ENCODE peak calls at places on chromosomes 13 and 19, in ten cellular contexts. One of them, this sample, is unnamed. For H3K9me3, the result is how much of the 10 kb centered on the place peaks cover.

GRCh38 chr13:43766766-43767165 is 20.0 kb downstream of the ENOX1 start:
- DNase-seq in left lung: no peak
- DNase-seq in pancreas: no peak
- DNase-seq in mucosa of descending colon: no peak
- DNase-seq in upper lobe of left lung: no peak
- DNase-seq in breast epithelium: no peak
- DNase-seq in lower lobe of right lung: no peak
- DNase-seq in body of pancreas: no peak
- DNase-seq in hepatocyte: no peak
- DNase-seq in astrocyte: no peak
- DNase-seq in this sample: no peak

GRCh38 chr19:9836021-9836420 is 903 bp downstream of the PIN1 start:
- DNase-seq in mucosa of descending colon: no peak
- DNase-seq in breast epithelium: no peak
- DNase-seq in pancreas: no peak
- DNase-seq in upper lobe of left lung: no peak
- DNase-seq in body of pancreas: no peak
- DNase-seq in left lung: no peak
- DNase-seq in astrocyte: no peak
- DNase-seq in hepatocyte: no peak
- DNase-seq in lower lobe of right lung: no peak
- DNase-seq in this sample: no peak

GRCh38 chr19:18349524-18350128 is 9.2 kb downstream of the PGPEP1 start:
- DNase-seq in mucosa of descending colon: peak
- DNase-seq in astrocyte: no peak
- DNase-seq in body of pancreas: peak
- DNase-seq in hepatocyte: peak
- DNase-seq in lower lobe of right lung: peak
- DNase-seq in upper lobe of left lung: no peak
- DNase-seq in left lung: peak
- DNase-seq in pancreas: peak
- DNase-seq in breast epithelium: peak
- DNase-seq in this sample: peak

GRCh38 chr19:18613589-18614234 is 1.0 kb downstream of the TMEM59L start:
- DNase-seq in hepatocyte: no peak
- DNase-seq in mucosa of descending colon: no peak
- DNase-seq in astrocyte: no peak
- DNase-seq in lower lobe of right lung: no peak
- DNase-seq in upper lobe of left lung: peak
- DNase-seq in breast epithelium: no peak
- DNase-seq in left lung: no peak
- DNase-seq in pancreas: no peak
- DNase-seq in body of pancreas: no peak
- DNase-seq in this sample: no peak

GRCh38 chr19:46722004-46722380 is 5.1 kb upstream of the PRKD2 start:
- DNase-seq in lower lobe of right lung: no peak
- DNase-seq in upper lobe of left lung: no peak
- DNase-seq in left lung: no peak
- DNase-seq in mucosa of descending colon: no peak
- DNase-seq in body of pancreas: no peak
- DNase-seq in hepatocyte: no peak
- DNase-seq in astrocyte: no peak
- DNase-seq in breast epithelium: no peak
- DNase-seq in pancreas: no peak
- DNase-seq in this sample: no peak

GRCh38 chr13:91357613-91358383 is 10.3 kb downstream of the MIR17HG start:
- DNase-seq in lower lobe of right lung: no peak
- DNase-seq in pancreas: no peak
- DNase-seq in body of pancreas: no peak
- DNase-seq in hepatocyte: no peak
- DNase-seq in upper lobe of left lung: no peak
- DNase-seq in breast epithelium: no peak
- DNase-seq in mucosa of descending colon: no peak
- DNase-seq in left lung: no peak
- DNase-seq in astrocyte: no peak
- DNase-seq in this sample: no peak

GRCh38 chr19:39037194-39037593 is 4.8 kb upstream of the FBXO27 start:
- DNase-seq in mucosa of descending colon: no peak
- DNase-seq in body of pancreas: no peak
- DNase-seq in hepatocyte: no peak
- DNase-seq in lower lobe of right lung: no peak
- DNase-seq in breast epithelium: no peak
- DNase-seq in pancreas: no peak
- DNase-seq in upper lobe of left lung: no peak
- DNase-seq in astrocyte: no peak
- DNase-seq in left lung: no peak
- DNase-seq in this sample: no peak

GRCh38 chr19:50870417-50871089 is 2.7 kb upstream of the KLK2 start:
- DNase-seq in body of pancreas: peak
- DNase-seq in upper lobe of left lung: peak
- DNase-seq in left lung: no peak
- DNase-seq in breast epithelium: no peak
- DNase-seq in pancreas: peak
- DNase-seq in astrocyte: no peak
- DNase-seq in hepatocyte: no peak
- DNase-seq in lower lobe of right lung: no peak
- DNase-seq in mucosa of descending colon: no peak
- DNase-seq in this sample: no peak

GRCh38 chr13:114031631-114032030 is 57.8 kb upstream of the C13orf46 start:
- DNase-seq in mucosa of descending colon: no peak
- DNase-seq in body of pancreas: no peak
- DNase-seq in breast epithelium: no peak
- DNase-seq in hepatocyte: no peak
- DNase-seq in astrocyte: no peak
- DNase-seq in left lung: no peak
- DNase-seq in lower lobe of right lung: no peak
- DNase-seq in upper lobe of left lung: peak
- DNase-seq in pancreas: no peak
- DNase-seq in this sample: no peak

GRCh38 chr13:114029866-114030625 is 56.2 kb upstream of the C13orf46 start:
- DNase-seq in mucosa of descending colon: no peak
- DNase-seq in astrocyte: no peak
- DNase-seq in hepatocyte: no peak
- DNase-seq in breast epithelium: no peak
- DNase-seq in body of pancreas: no peak
- DNase-seq in lower lobe of right lung: no peak
- DNase-seq in left lung: no peak
- DNase-seq in pancreas: no peak
- DNase-seq in upper lobe of left lung: peak
- DNase-seq in this sample: no peak

GRCh38 chr13:114033541-114034315 is 59.9 kb upstream of the C13orf46 start:
- DNase-seq in hepatocyte: no peak
- DNase-seq in breast epithelium: no peak
- DNase-seq in astrocyte: no peak
- DNase-seq in upper lobe of left lung: peak
- DNase-seq in mucosa of descending colon: no peak
- DNase-seq in body of pancreas: no peak
- DNase-seq in left lung: no peak
- DNase-seq in lower lobe of right lung: no peak
- DNase-seq in pancreas: no peak
- DNase-seq in this sample: no peak

GRCh38 chr13:114032121-114032799 is 58.4 kb upstream of the C13orf46 start:
- DNase-seq in astrocyte: peak
- DNase-seq in body of pancreas: no peak
- DNase-seq in left lung: no peak
- DNase-seq in breast epithelium: no peak
- DNase-seq in upper lobe of left lung: peak
- DNase-seq in hepatocyte: no peak
- DNase-seq in mucosa of descending colon: no peak
- DNase-seq in pancreas: no peak
- DNase-seq in lower lobe of right lung: no peak
- DNase-seq in this sample: no peak

DNA sequence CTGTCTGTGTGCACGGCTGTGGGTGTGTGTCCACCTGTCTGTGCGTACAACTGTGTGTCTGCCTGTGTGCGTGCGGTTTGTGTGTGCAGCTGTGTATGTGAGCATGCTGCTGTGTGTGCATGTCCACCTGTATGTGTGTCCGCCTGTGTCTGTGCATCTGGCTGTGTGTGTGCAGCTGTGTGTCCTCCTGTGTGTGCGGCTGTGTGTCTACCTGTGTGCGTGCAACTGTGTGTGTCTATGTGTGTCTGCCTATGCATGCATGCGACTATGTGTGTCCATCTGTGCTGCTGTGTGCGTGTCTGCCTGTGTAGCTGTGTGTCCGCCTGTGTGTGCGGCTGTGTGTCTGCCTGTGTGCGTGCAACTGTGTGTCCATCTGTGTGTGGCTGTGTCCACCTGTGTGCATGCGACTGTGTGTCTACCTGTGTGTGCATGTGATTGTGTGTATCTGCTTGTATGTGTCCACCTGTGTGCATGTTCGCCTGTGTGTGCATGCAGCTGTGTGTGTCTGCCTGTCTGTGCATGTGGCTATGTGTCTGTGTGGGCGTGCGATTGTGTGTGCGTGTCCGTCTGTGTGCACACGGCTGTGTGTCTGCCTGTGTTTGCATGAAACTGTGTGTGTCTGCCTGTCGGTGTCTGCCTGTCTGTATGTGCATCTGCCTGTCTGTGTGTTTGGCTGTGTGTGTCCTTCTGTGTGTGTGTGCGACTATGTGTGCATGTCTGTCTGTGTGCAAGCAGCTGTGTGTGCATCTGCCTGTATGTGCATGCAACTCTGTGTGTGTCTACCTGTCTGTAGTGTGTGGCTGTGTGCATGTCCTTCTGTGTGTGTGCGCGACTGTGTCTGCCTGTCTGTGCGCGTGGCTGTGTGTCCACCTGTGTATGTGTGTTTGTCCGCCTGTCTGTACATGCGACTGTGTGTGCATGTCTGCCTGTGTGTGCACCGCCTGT is 57.1 kb upstream of the C13orf46 start:
- DNase-seq in upper lobe of left lung: peak
- DNase-seq in lower lobe of right lung: no peak
- DNase-seq in body of pancreas: no peak
- DNase-seq in astrocyte: no peak
- DNase-seq in pancreas: no peak
- DNase-seq in mucosa of descending colon: no peak
- DNase-seq in left lung: no peak
- DNase-seq in hepatocyte: no peak
- DNase-seq in breast epithelium: no peak
- DNase-seq in this sample: no peak
- H3K9me3 ChIP-seq in upper lobe of left lung: under half
- H3K9me3 ChIP-seq in lower lobe of right lung: under half
- H3K9me3 ChIP-seq in body of pancreas: under half
- H3K9me3 ChIP-seq in astrocyte: under half
- H3K9me3 ChIP-seq in pancreas: under half
- H3K9me3 ChIP-seq in mucosa of descending colon: under half
- H3K9me3 ChIP-seq in left lung: under half
- H3K9me3 ChIP-seq in hepatocyte: under half
- H3K9me3 ChIP-seq in breast epithelium: under half
- H3K9me3 ChIP-seq in this sample: under half

GRCh38 chr19:30857966-30858490 is 485.8 kb downstream of the ZNF536 start:
- DNase-seq in lower lobe of right lung: no peak
- DNase-seq in left lung: no peak
- DNase-seq in body of pancreas: no peak
- DNase-seq in astrocyte: no peak
- DNase-seq in mucosa of descending colon: no peak
- DNase-seq in hepatocyte: no peak
- DNase-seq in pancreas: no peak
- DNase-seq in breast epithelium: no peak
- DNase-seq in upper lobe of left lung: no peak
- DNase-seq in this sample: no peak
- H3K9me3 ChIP-seq in lower lobe of right lung: under half
- H3K9me3 ChIP-seq in left lung: under half
- H3K9me3 ChIP-seq in body of pancreas: under half
- H3K9me3 ChIP-seq in astrocyte: under half
- H3K9me3 ChIP-seq in mucosa of descending colon: under half
- H3K9me3 ChIP-seq in hepatocyte: under half
- H3K9me3 ChIP-seq in pancreas: under half
- H3K9me3 ChIP-seq in breast epithelium: under half
- H3K9me3 ChIP-seq in upper lobe of left lung: under half
- H3K9me3 ChIP-seq in this sample: under half

GRCh38 chr19:30360378-30361106 is 11.6 kb upstream of the ZNF536 start:
- DNase-seq in lower lobe of right lung: no peak
- DNase-seq in pancreas: no peak
- DNase-seq in upper lobe of left lung: no peak
- DNase-seq in hepatocyte: no peak
- DNase-seq in astrocyte: no peak
- DNase-seq in left lung: no peak
- DNase-seq in breast epithelium: peak
- DNase-seq in mucosa of descending colon: no peak
- DNase-seq in body of pancreas: no peak
- DNase-seq in this sample: no peak

GRCh38 chr19:30358319-30358718 is 13.9 kb upstream of the ZNF536 start:
- DNase-seq in pancreas: no peak
- DNase-seq in lower lobe of right lung: no peak
- DNase-seq in astrocyte: no peak
- DNase-seq in breast epithelium: peak
- DNase-seq in hepatocyte: no peak
- DNase-seq in mucosa of descending colon: no peak
- DNase-seq in upper lobe of left lung: no peak
- DNase-seq in body of pancreas: no peak
- DNase-seq in left lung: no peak
- DNase-seq in this sample: peak

GRCh38 chr19:30358821-30359580 is 13.2 kb upstream of the ZNF536 start:
- DNase-seq in body of pancreas: no peak
- DNase-seq in mucosa of descending colon: no peak
- DNase-seq in upper lobe of left lung: no peak
- DNase-seq in pancreas: no peak
- DNase-seq in lower lobe of right lung: no peak
- DNase-seq in hepatocyte: no peak
- DNase-seq in breast epithelium: peak
- DNase-seq in astrocyte: no peak
- DNase-seq in left lung: no peak
- DNase-seq in this sample: peak

GRCh38 chr19:30361107-30361447 is 11.1 kb upstream of the ZNF536 start:
- DNase-seq in astrocyte: no peak
- DNase-seq in left lung: no peak
- DNase-seq in body of pancreas: no peak
- DNase-seq in upper lobe of left lung: no peak
- DNase-seq in pancreas: no peak
- DNase-seq in hepatocyte: no peak
- DNase-seq in lower lobe of right lung: no peak
- DNase-seq in breast epithelium: peak
- DNase-seq in mucosa of descending colon: no peak
- DNase-seq in this sample: no peak

DNA sequence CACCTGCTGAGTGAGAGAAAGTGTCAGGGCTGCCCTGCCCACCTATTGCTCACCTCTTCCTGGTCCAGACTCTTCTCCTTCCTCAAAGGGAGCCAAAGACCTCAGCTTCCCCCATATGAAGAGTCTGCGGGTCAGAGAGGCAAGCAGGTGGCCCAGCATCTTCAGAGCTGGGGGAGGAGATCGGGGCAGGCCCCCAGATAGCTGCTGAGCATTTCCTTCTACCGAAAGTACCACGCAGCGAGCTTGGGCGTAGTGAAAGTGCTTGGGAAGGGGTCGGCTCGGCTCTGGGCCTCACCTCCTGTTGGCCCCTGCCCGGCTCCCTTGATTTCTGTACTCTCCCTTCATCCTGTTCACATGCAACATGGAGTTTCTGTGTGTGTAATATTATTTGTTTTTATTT is 12.2 kb upstream of the ZNF536 start:
- DNase-seq in body of pancreas: no peak
- DNase-seq in mucosa of descending colon: no peak
- DNase-seq in upper lobe of left lung: no peak
- DNase-seq in left lung: no peak
- DNase-seq in hepatocyte: no peak
- DNase-seq in astrocyte: no peak
- DNase-seq in pancreas: no peak
- DNase-seq in breast epithelium: peak
- DNase-seq in lower lobe of right lung: no peak
- DNase-seq in this sample: no peak
- H3K9me3 ChIP-seq in body of pancreas: under half
- H3K9me3 ChIP-seq in mucosa of descending colon: under half
- H3K9me3 ChIP-seq in upper lobe of left lung: under half
- H3K9me3 ChIP-seq in left lung: under half
- H3K9me3 ChIP-seq in hepatocyte: under half
- H3K9me3 ChIP-seq in astrocyte: under half
- H3K9me3 ChIP-seq in pancreas: under half
- H3K9me3 ChIP-seq in breast epithelium: under half
- H3K9me3 ChIP-seq in lower lobe of right lung: under half
- H3K9me3 ChIP-seq in this sample: under half

GRCh38 chr13:57704031-57704430 is 72.5 kb downstream of the PCDH17 start:
- DNase-seq in hepatocyte: no peak
- DNase-seq in left lung: no peak
- DNase-seq in pancreas: no peak
- DNase-seq in astrocyte: no peak
- DNase-seq in body of pancreas: no peak
- DNase-seq in breast epithelium: no peak
- DNase-seq in upper lobe of left lung: no peak
- DNase-seq in lower lobe of right lung: no peak
- DNase-seq in mucosa of descending colon: no peak
- DNase-seq in this sample: no peak

DNA sequence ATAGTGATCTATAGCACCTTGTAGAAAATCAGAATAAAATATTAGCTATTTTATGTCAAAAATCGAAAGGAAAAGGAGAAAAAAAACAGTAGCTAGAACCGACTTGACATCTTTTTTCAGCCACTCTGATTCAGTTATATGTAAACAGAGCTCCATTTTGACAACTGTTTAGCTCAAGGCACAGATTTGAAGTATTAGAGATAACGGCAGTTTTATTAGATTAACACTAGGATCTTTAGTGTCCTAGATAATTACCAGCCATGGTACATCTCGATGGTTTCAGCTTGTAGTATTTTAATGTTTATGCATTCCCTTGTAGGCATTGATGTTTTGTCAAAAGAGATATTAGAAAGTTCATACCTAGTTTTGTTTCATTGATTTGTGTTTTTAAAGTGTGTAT is 67.3 kb downstream of the PCDH17 start:
- DNase-seq in hepatocyte: no peak
- DNase-seq in pancreas: no peak
- DNase-seq in astrocyte: no peak
- DNase-seq in left lung: no peak
- DNase-seq in mucosa of descending colon: no peak
- DNase-seq in upper lobe of left lung: no peak
- DNase-seq in body of pancreas: no peak
- DNase-seq in lower lobe of right lung: no peak
- DNase-seq in breast epithelium: no peak
- DNase-seq in this sample: no peak
- H3K9me3 ChIP-seq in hepatocyte: under half
- H3K9me3 ChIP-seq in pancreas: under half
- H3K9me3 ChIP-seq in astrocyte: under half
- H3K9me3 ChIP-seq in left lung: under half
- H3K9me3 ChIP-seq in mucosa of descending colon: under half
- H3K9me3 ChIP-seq in upper lobe of left lung: under half
- H3K9me3 ChIP-seq in body of pancreas: under half
- H3K9me3 ChIP-seq in lower lobe of right lung: under half
- H3K9me3 ChIP-seq in breast epithelium: under half
- H3K9me3 ChIP-seq in this sample: under half

This sample was measured in right lobe of liver.